ENCODE peak calls at places on chromosome 5, in nine cellular contexts. One of them, this sample, is unnamed.

GRCh38 chr5:174636081-174636480 is 88.3 kb upstream of the MSX2 start:
- DNase-seq in adipocyte: no peak
- DNase-seq in cardiac muscle cell: no peak
- DNase-seq in WERI-Rb-1: no peak
- DNase-seq in H7: no peak
- DNase-seq in prostate gland: peak; percentile 36
- DNase-seq in left ventricle myocardium inferior: no peak
- DNase-seq in neuronal stem cell: no peak
- DNase-seq in Caco-2: peak; percentile 59
- DNase-seq in this sample: no peak

GRCh38 chr5:53430618-53431252 is 49.7 kb upstream of the FST start:
- DNase-seq in adipocyte: peak; percentile 79
- DNase-seq in cardiac muscle cell: peak; percentile 82
- DNase-seq in WERI-Rb-1: no peak
- DNase-seq in H7: no peak
- DNase-seq in prostate gland: no peak
- DNase-seq in left ventricle myocardium inferior: no peak
- DNase-seq in neuronal stem cell: no peak
- DNase-seq in Caco-2: no peak
- DNase-seq in this sample: no peak

GRCh38 chr5:14900661-14901461 is 29.3 kb upstream of the ANKH start:
- DNase-seq in adipocyte: peak; percentile 61
- DNase-seq in cardiac muscle cell: peak; percentile 85
- DNase-seq in WERI-Rb-1: no peak
- DNase-seq in H7: no peak
- DNase-seq in prostate gland: no peak
- DNase-seq in left ventricle myocardium inferior: peak; percentile 64
- DNase-seq in neuronal stem cell: no peak
- DNase-seq in Caco-2: no peak
- DNase-seq in this sample: no peak

GRCh38 chr5:112635771-112636170 is 101.9 kb upstream of the APC start:
- DNase-seq in adipocyte: no peak
- DNase-seq in cardiac muscle cell: no peak
- DNase-seq in WERI-Rb-1: no peak
- DNase-seq in H7: no peak
- DNase-seq in prostate gland: no peak
- DNase-seq in left ventricle myocardium inferior: no peak
- DNase-seq in neuronal stem cell: no peak
- DNase-seq in Caco-2: no peak
- DNase-seq in this sample: no peak

GRCh38 chr5:156326718-156327259 is at the start of gene SGCD:
- DNase-seq in adipocyte: peak; percentile 94
- DNase-seq in cardiac muscle cell: peak; percentile 89
- DNase-seq in WERI-Rb-1: peak; percentile 58
- DNase-seq in H7: peak; percentile 7
- DNase-seq in prostate gland: no peak
- DNase-seq in left ventricle myocardium inferior: peak; percentile 71
- DNase-seq in neuronal stem cell: no peak
- DNase-seq in Caco-2: no peak
- DNase-seq in this sample: peak; percentile 93

GRCh38 chr5:171543486-171543885 is 124.0 kb downstream of the FGF18 start:
- DNase-seq in adipocyte: no peak
- DNase-seq in cardiac muscle cell: no peak
- DNase-seq in WERI-Rb-1: no peak
- DNase-seq in H7: no peak
- DNase-seq in prostate gland: no peak
- DNase-seq in left ventricle myocardium inferior: no peak
- DNase-seq in neuronal stem cell: no peak
- DNase-seq in Caco-2: no peak
- DNase-seq in this sample: peak; percentile 56

GRCh38 chr5:29148581-29148980 is 2044.9 kb upstream of the CDH6 start:
- DNase-seq in adipocyte: no peak
- DNase-seq in cardiac muscle cell: no peak
- DNase-seq in WERI-Rb-1: no peak
- DNase-seq in H7: no peak
- DNase-seq in prostate gland: no peak
- DNase-seq in left ventricle myocardium inferior: no peak
- DNase-seq in neuronal stem cell: no peak
- DNase-seq in Caco-2: no peak
- DNase-seq in this sample: no peak

GRCh38 chr5:132681476-132681831 is 7.7 kb downstream of the IL4 start:
- DNase-seq in adipocyte: no peak
- DNase-seq in cardiac muscle cell: no peak
- DNase-seq in WERI-Rb-1: no peak
- DNase-seq in H7: no peak
- DNase-seq in prostate gland: no peak
- DNase-seq in left ventricle myocardium inferior: no peak
- DNase-seq in neuronal stem cell: no peak
- DNase-seq in Caco-2: no peak
- DNase-seq in this sample: no peak

GRCh38 chr5:112308608-112309007 is 110.5 kb downstream of the EPB41L4A start:
- DNase-seq in adipocyte: no peak
- DNase-seq in cardiac muscle cell: no peak
- DNase-seq in WERI-Rb-1: no peak
- DNase-seq in H7: no peak
- DNase-seq in prostate gland: no peak
- DNase-seq in left ventricle myocardium inferior: no peak
- DNase-seq in neuronal stem cell: no peak
- DNase-seq in Caco-2: no peak
- DNase-seq in this sample: peak; percentile 42

GRCh38 chr5:132962429-132962928 is 955 bp downstream of the AFF4 start:
- DNase-seq in adipocyte: peak; percentile 87
- DNase-seq in cardiac muscle cell: peak; percentile 83
- DNase-seq in WERI-Rb-1: peak; percentile 20
- DNase-seq in H7: peak; percentile 45
- DNase-seq in prostate gland: peak; percentile 47
- DNase-seq in left ventricle myocardium inferior: no peak
- DNase-seq in neuronal stem cell: peak; percentile 56
- DNase-seq in Caco-2: no peak
- DNase-seq in this sample: peak; percentile 42

GRCh38 chr5:115472601-115473000 is 72.0 kb downstream of the FEM1C start:
- DNase-seq in adipocyte: no peak
- DNase-seq in cardiac muscle cell: peak; percentile 80
- DNase-seq in WERI-Rb-1: peak; percentile 43
- DNase-seq in H7: no peak
- DNase-seq in prostate gland: no peak
- DNase-seq in left ventricle myocardium inferior: peak; percentile 65
- DNase-seq in neuronal stem cell: no peak
- DNase-seq in Caco-2: no peak
- DNase-seq in this sample: peak; percentile 54

GRCh38 chr5:31396611-31397295 is 135.1 kb downstream of the DROSHA start:
- DNase-seq in adipocyte: no peak
- DNase-seq in cardiac muscle cell: no peak
- DNase-seq in WERI-Rb-1: no peak
- DNase-seq in H7: no peak
- DNase-seq in prostate gland: no peak
- DNase-seq in left ventricle myocardium inferior: no peak
- DNase-seq in neuronal stem cell: no peak
- DNase-seq in Caco-2: no peak
- DNase-seq in this sample: no peak

GRCh38 chr5:55027589-55027988 is 3.5 kb downstream of the GZMK start:
- DNase-seq in adipocyte: no peak
- DNase-seq in cardiac muscle cell: no peak
- DNase-seq in WERI-Rb-1: no peak
- DNase-seq in H7: no peak
- DNase-seq in prostate gland: no peak
- DNase-seq in left ventricle myocardium inferior: no peak
- DNase-seq in neuronal stem cell: no peak
- DNase-seq in Caco-2: no peak
- DNase-seq in this sample: no peak

DNA sequence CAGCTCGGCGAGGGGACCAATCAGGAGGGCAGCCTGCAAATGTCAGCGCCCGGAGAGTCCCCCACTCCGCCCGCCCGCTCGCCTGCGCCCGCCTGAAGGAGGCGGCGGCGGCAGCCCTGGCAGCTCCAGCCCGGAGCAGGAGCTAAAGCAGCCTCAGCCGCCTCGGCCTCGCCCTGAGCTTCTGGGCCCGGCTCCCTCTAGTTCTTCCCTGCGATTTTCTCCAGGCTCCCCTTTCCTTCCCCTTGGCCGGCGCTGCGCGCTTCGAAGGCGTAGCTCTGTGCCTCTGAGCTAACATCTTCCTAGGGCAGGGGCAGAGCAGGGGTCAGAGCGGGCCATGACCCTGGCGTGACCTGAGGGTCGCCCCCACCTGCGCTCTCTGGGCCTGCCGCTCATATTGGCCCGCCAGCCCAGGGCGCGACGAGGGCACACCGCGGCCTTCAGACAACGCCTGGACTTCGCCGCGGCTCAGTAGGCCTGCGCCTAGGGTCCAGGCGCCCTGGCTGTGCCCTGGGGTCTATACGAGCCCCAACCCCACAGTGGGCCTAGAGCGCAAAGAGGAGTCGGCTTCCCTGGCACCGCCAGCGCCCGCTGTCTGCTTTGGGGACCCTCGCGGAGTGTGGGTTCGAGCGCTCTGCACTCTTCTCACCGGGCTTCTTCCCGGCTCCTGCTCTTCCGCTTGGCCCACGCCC is 394 bp upstream of the OTP start:
- DNase-seq in adipocyte: peak; percentile 14
- DNase-seq in cardiac muscle cell: no peak
- DNase-seq in WERI-Rb-1: no peak
- DNase-seq in H7: peak; percentile 95
- DNase-seq in prostate gland: no peak
- DNase-seq in left ventricle myocardium inferior: no peak
- DNase-seq in neuronal stem cell: no peak
- DNase-seq in Caco-2: no peak
- DNase-seq in this sample: no peak
- H3K27me3 ChIP-seq in adipocyte: peaks cover 100% of the 10 kb centered on the region
- H3K27me3 ChIP-seq in cardiac muscle cell: peaks cover 100% of the 10 kb centered on the region
- H3K27me3 ChIP-seq in WERI-Rb-1: peaks cover 9% of the 10 kb centered on the region
- H3K27me3 ChIP-seq in H7: peaks cover 100% of the 10 kb centered on the region
- H3K27me3 ChIP-seq in prostate gland: peaks cover 68% of the 10 kb centered on the region
- H3K27me3 ChIP-seq in left ventricle myocardium inferior: peaks cover 100% of the 10 kb centered on the region
- H3K27me3 ChIP-seq in neuronal stem cell: peaks cover 100% of the 10 kb centered on the region
- H3K27me3 ChIP-seq in Caco-2: no peaks in the 10 kb centered on the region
- H3K27me3 ChIP-seq in this sample: peaks cover 27% of the 10 kb centered on the region

DNA sequence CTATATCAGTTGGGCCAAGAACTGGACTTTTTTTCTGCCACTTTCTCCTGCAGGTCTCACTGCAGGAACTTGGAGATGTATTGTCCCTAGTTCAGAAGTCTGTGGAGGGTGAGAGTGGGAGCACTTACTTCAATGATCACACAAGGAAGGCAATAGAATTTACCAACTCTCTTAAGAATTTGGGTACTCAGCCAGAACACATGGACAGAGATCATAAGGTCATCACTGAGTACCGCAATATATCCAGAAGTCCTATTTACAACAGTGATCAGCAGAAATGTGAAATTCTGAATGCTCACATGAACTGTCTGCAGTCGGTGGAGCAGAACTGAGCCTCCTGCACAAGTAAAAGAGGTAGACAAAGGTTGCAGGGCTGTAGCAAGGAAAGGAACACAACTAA is 101.0 kb downstream of the FAM114A2 start:
- DNase-seq in adipocyte: no peak
- DNase-seq in cardiac muscle cell: no peak
- DNase-seq in WERI-Rb-1: no peak
- DNase-seq in H7: no peak
- DNase-seq in prostate gland: no peak
- DNase-seq in left ventricle myocardium inferior: no peak
- DNase-seq in neuronal stem cell: no peak
- DNase-seq in Caco-2: no peak
- DNase-seq in this sample: no peak
- H3K4me3 ChIP-seq in adipocyte: no peak overlapping the region
- H3K4me3 ChIP-seq in cardiac muscle cell: no peak overlapping the region
- H3K4me3 ChIP-seq in WERI-Rb-1: no peak overlapping the region
- H3K4me3 ChIP-seq in H7: no peak overlapping the region
- H3K4me3 ChIP-seq in prostate gland: no peak overlapping the region
- H3K4me3 ChIP-seq in left ventricle myocardium inferior: no peak overlapping the region
- H3K4me3 ChIP-seq in neuronal stem cell: no peak overlapping the region
- H3K4me3 ChIP-seq in Caco-2: no peak overlapping the region
- H3K4me3 ChIP-seq in this sample: no peak overlapping the region

GRCh38 chr5:177473461-177473991 is at the start of gene DBN1:
- DNase-seq in adipocyte: peak; percentile 87
- DNase-seq in cardiac muscle cell: peak; percentile 72
- DNase-seq in WERI-Rb-1: peak; percentile 32
- DNase-seq in H7: peak; percentile 100
- DNase-seq in prostate gland: no peak
- DNase-seq in left ventricle myocardium inferior: peak; percentile 63
- DNase-seq in neuronal stem cell: no peak
- DNase-seq in Caco-2: no peak
- DNase-seq in this sample: peak; percentile 72
- H3K36me3 ChIP-seq in adipocyte: no peaks in the 10 kb centered on the region
- H3K36me3 ChIP-seq in cardiac muscle cell: peaks cover 3% of the 10 kb centered on the region
- H3K36me3 ChIP-seq in WERI-Rb-1: peaks cover 28% of the 10 kb centered on the region
- H3K36me3 ChIP-seq in H7: peaks cover 18% of the 10 kb centered on the region
- H3K36me3 ChIP-seq in prostate gland: no peaks in the 10 kb centered on the region
- H3K36me3 ChIP-seq in left ventricle myocardium inferior: no peaks in the 10 kb centered on the region
- H3K36me3 ChIP-seq in neuronal stem cell: peaks cover 41% of the 10 kb centered on the region
- H3K36me3 ChIP-seq in Caco-2: peaks cover 1% of the 10 kb centered on the region
- H3K36me3 ChIP-seq in this sample: peaks cover 45% of the 10 kb centered on the region

GRCh38 chr5:38187532-38187931 is 70.8 kb upstream of the EGFLAM start:
- DNase-seq in adipocyte: no peak
- DNase-seq in cardiac muscle cell: no peak
- DNase-seq in WERI-Rb-1: no peak
- DNase-seq in H7: no peak
- DNase-seq in prostate gland: no peak
- DNase-seq in left ventricle myocardium inferior: no peak
- DNase-seq in neuronal stem cell: no peak
- DNase-seq in Caco-2: no peak
- DNase-seq in this sample: no peak

GRCh38 chr5:38191693-38192092 is 66.7 kb upstream of the EGFLAM start:
- DNase-seq in adipocyte: no peak
- DNase-seq in cardiac muscle cell: no peak
- DNase-seq in WERI-Rb-1: no peak
- DNase-seq in H7: no peak
- DNase-seq in prostate gland: no peak
- DNase-seq in left ventricle myocardium inferior: no peak
- DNase-seq in neuronal stem cell: no peak
- DNase-seq in Caco-2: no peak
- DNase-seq in this sample: no peak

GRCh38 chr5:38188591-38188990 is 69.8 kb upstream of the EGFLAM start:
- DNase-seq in adipocyte: no peak
- DNase-seq in cardiac muscle cell: no peak
- DNase-seq in WERI-Rb-1: no peak
- DNase-seq in H7: no peak
- DNase-seq in prostate gland: no peak
- DNase-seq in left ventricle myocardium inferior: no peak
- DNase-seq in neuronal stem cell: no peak
- DNase-seq in Caco-2: no peak
- DNase-seq in this sample: no peak

GRCh38 chr5:38190111-38190510 is 68.2 kb upstream of the EGFLAM start:
- DNase-seq in adipocyte: no peak
- DNase-seq in cardiac muscle cell: no peak
- DNase-seq in WERI-Rb-1: peak; percentile 54
- DNase-seq in H7: no peak
- DNase-seq in prostate gland: no peak
- DNase-seq in left ventricle myocardium inferior: no peak
- DNase-seq in neuronal stem cell: no peak
- DNase-seq in Caco-2: no peak
- DNase-seq in this sample: no peak

DNA sequence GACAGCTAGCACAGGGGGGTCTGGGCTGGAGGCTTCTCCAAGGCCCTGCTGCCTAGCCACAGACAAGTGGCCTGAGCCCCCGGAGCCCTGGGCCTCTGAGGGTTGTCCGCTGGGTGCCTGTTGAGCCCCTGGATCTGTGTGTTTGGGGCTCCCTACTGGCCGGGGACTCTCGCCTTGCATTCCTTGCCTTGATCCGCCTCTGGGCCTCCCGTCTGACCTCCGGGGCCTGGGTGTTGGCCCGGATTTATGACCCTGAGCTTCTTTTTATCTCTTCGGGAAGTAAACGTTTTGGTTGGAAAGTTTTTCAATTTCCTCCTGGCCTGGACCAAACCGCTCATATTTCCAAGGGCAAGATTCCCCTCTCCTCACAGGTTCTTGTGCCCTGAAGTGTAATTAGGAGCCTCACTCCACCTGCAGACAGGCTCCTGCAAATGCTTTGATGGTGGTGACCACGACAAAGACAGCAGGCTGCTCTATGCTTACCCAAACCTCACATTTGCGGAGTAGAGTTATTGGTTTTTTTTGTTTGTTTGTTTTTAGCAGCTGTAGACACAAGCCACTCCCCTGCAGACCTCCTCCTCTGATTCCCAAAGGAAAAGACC is 69.2 kb upstream of the EGFLAM start:
- DNase-seq in adipocyte: no peak
- DNase-seq in cardiac muscle cell: no peak
- DNase-seq in WERI-Rb-1: peak; percentile 26
- DNase-seq in H7: peak; percentile 33
- DNase-seq in prostate gland: no peak
- DNase-seq in left ventricle myocardium inferior: no peak
- DNase-seq in neuronal stem cell: no peak
- DNase-seq in Caco-2: peak; percentile 39
- DNase-seq in this sample: no peak
- H3K27me3 ChIP-seq in adipocyte: peaks cover 56% of the 10 kb centered on the region
- H3K27me3 ChIP-seq in cardiac muscle cell: peaks cover 9% of the 10 kb centered on the region
- H3K27me3 ChIP-seq in WERI-Rb-1: no peaks in the 10 kb centered on the region
- H3K27me3 ChIP-seq in H7: no peaks in the 10 kb centered on the region
- H3K27me3 ChIP-seq in prostate gland: no peaks in the 10 kb centered on the region
- H3K27me3 ChIP-seq in left ventricle myocardium inferior: peaks cover 22% of the 10 kb centered on the region
- H3K27me3 ChIP-seq in neuronal stem cell: no peaks in the 10 kb centered on the region
- H3K27me3 ChIP-seq in Caco-2: no peaks in the 10 kb centered on the region
- H3K27me3 ChIP-seq in this sample: peaks cover 10% of the 10 kb centered on the region

This sample was measured in MG63.